ENCODE peak calls at places on chromosomes 13 and 19, in seven cellular contexts. I, W, F, X, L, R and A are unnamed samples.

GRCh38 chr13:35630551-35631275 is 154.2 kb upstream of the MAB21L1 start:
- DNase-seq in I (no peak), W (peak; percentile 17), F (peak; percentile 3), X (no peak), L (peak; percentile 55), R (no peak), A (peak; percentile 13)

GRCh38 chr13:49220035-49220855 is at the start of gene MLNR:
- DNase-seq in I (no peak), W (peak; percentile 43), F (peak; percentile 49), X (no peak), L (no peak), R (peak; percentile 10), A (no peak)

GRCh38 chr19:5137571-5138124 is 168.7 kb downstream of the KDM4B start:
- DNase-seq in I (no peak), W (no peak), F (no peak), X (no peak), L (no peak), R (peak; percentile 66), A (no peak)

GRCh38 chr13:51811920-51812328 is 8.0 kb upstream of the DHRS12 start:
- DNase-seq in I (peak; percentile 32), W (no peak), F (no peak), X (no peak), L (no peak), R (no peak), A (no peak)

GRCh38 chr19:8240274-8241229 is 31.4 kb downstream of the CERS4 start:
- DNase-seq in I (peak; percentile 87), W (peak; percentile 92), F (peak; percentile 79), X (peak; percentile 71), L (peak; percentile 82), R (no peak), A (peak; percentile 69)

GRCh38 chr19:52297601-52298358 is 811 bp downstream of the ZNF480 start:
- DNase-seq in I (no peak), W (peak; percentile 23), F (no peak), X (no peak), L (no peak), R (no peak), A (no peak)

GRCh38 chr13:112244495-112245177 is 131.5 kb upstream of the SPACA7 start:
- DNase-seq in I (no peak), W (no peak), F (no peak), X (no peak), L (no peak), R (no peak), A (no peak)

GRCh38 chr13:97411894-97412460 is 22.0 kb upstream of the RAP2A start:
- DNase-seq in I (no peak), W (no peak), F (no peak), X (no peak), L (no peak), R (no peak), A (no peak)

GRCh38 chr13:100506154-100506553 is 82.4 kb downstream of the GGACT start:
- DNase-seq in I (no peak), W (peak; percentile 70), F (peak; percentile 53), X (no peak), L (no peak), R (no peak), A (no peak)

GRCh38 chr19:33678796-33679195 is 57.0 kb downstream of the CHST8 start:
- DNase-seq in I (no peak), W (no peak), F (no peak), X (peak; percentile 47), L (no peak), R (no peak), A (no peak)

GRCh38 chr19:34189917-34190425 is 17.7 kb downstream of the LSM14A start:
- DNase-seq in I (no peak), W (no peak), F (no peak), X (no peak), L (no peak), R (no peak), A (no peak)